ENCODE peak calls at places on chromosomes 3 and 15, in nine cellular contexts. G is lung; L is sigmoid colon; D is astrocyte; A is hepatocyte; V is heart left ventricle; B is neuronal stem cell; H is naive thymus-derived CD4-positive, alpha-beta T cell; P is MM.1S. I is an unnamed sample. For H3K36me3 and H3K4me1, the result is how much of the 10 kb centered on the place peaks cover.

GRCh38 chr3:147937341-147937740 is 528.2 kb downstream of the ZIC1 start:
- DNase-seq in G (no peak), B (no peak), A (no peak), P (no peak), D (peak), V (no peak), H (no peak), L (no peak), I (no peak)

GRCh38 chr3:53083949-53084309 is 38.1 kb upstream of the SFMBT1 start:
- DNase-seq in A (no peak), L (no peak), G (no peak), P (no peak), H (no peak), D (no peak), V (no peak), B (no peak), I (peak)

GRCh38 chr15:89433686-89434085 is 62.7 kb downstream of the RHCG start:
- DNase-seq in G (no peak), P (no peak), V (no peak), H (no peak), A (no peak), B (no peak), D (no peak), L (no peak), I (no peak)

GRCh38 chr3:8416965-8417364 is 84.7 kb upstream of the LMCD1 start:
- DNase-seq in H (no peak), B (no peak), A (peak), L (no peak), V (no peak), D (no peak), P (no peak), G (peak), I (no peak)

GRCh38 chr3:30681276-30682211 is 75.1 kb downstream of the TGFBR2 start:
- DNase-seq in L (peak), G (no peak), V (peak), P (no peak), A (peak), D (peak), H (no peak), B (peak), I (peak)

GRCh38 chr3:43638594-43639447 is 17.0 kb upstream of the ANO10 start:
- DNase-seq in G (peak), H (no peak), A (peak), L (no peak), P (peak), V (no peak), D (peak), B (no peak), I (no peak)

GRCh38 chr15:41648770-41649169 is 11.4 kb upstream of the MGA start:
- DNase-seq in G (no peak), L (no peak), D (peak), H (no peak), V (no peak), P (no peak), B (no peak), A (no peak), I (no peak)

GRCh38 chr3:63364495-63364894 is 86.4 kb downstream of the SYNPR start:
- DNase-seq in V (no peak), H (no peak), P (peak), L (no peak), D (peak), G (no peak), B (no peak), A (peak), I (no peak)

GRCh38 chr3:187811580-187812250 is 66.4 kb upstream of the BCL6 start:
- DNase-seq in D (peak), P (no peak), G (no peak), V (no peak), A (peak), H (no peak), B (no peak), L (no peak), I (no peak)

GRCh38 chr3:142866841-142867631 is 21.8 kb downstream of the PCOLCE2 start:
- DNase-seq in G (no peak), D (no peak), L (no peak), B (no peak), H (no peak), P (peak), V (peak), A (peak), I (no peak)

GRCh38 chr15:62578548-62578947 is 413.5 kb upstream of the C2CD4B start:
- DNase-seq in H (no peak), D (no peak), B (no peak), V (no peak), A (peak), P (no peak), G (no peak), L (no peak), I (no peak)

GRCh38 chr3:105867690-105868449 is 942 bp downstream of the CBLB start:
- DNase-seq in P (no peak), H (no peak), G (no peak), B (no peak), D (no peak), A (no peak), V (no peak), L (no peak), I (no peak)

GRCh38 chr3:105865016-105865623 is 3.7 kb downstream of the CBLB start:
- DNase-seq in B (no peak), V (no peak), P (no peak), H (no peak), D (peak), G (no peak), A (no peak), L (no peak), I (no peak)

GRCh38 chr3:105866656-105867653 is 1.9 kb downstream of the CBLB start:
- DNase-seq in L (peak), B (no peak), P (peak), G (no peak), V (no peak), A (no peak), H (no peak), D (peak), I (no peak)

GRCh38 chr3:105863608-105864007 is 5.2 kb downstream of the CBLB start:
- DNase-seq in G (no peak), A (no peak), B (no peak), P (no peak), D (no peak), V (no peak), L (no peak), H (no peak), I (no peak)

GRCh38 chr3:105865867-105866350 is 2.9 kb downstream of the CBLB start:
- DNase-seq in H (no peak), P (no peak), B (no peak), G (no peak), V (no peak), L (no peak), A (no peak), D (no peak), I (no peak)
- H3K27ac ChIP-seq in H (peak), P (no peak), B (no peak), G (peak), V (peak), L (peak), A (no peak), D (no peak), I (no peak)

DNA sequence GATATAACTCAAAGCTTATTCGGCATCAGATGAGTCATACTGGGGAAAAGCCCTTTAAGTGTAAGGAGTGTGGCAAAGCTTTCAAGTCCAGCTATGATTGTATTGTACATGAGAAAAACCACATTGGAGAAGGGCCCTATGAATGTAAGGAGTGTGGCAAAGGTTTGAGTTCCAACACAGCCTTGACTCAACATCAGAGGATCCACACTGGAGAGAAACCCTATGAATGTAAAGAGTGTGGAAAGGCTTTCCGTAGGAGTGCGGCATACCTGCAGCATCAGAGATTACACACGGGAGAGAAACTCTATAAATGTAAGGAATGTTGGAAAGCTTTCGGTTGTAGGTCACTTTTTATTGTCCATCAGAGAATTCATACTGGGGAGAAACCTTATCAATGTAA is 7.5 kb downstream of the ZNF621 start:
- DNase-seq in H (no peak), G (no peak), V (no peak), L (no peak), D (no peak), B (no peak), A (no peak), P (no peak), I (no peak)
- H3K36me3 ChIP-seq in H (under half), G (under half), V (under half), L (under half), D (under half), B (under half), A (under half), P (under half), I (under half)

GRCh38 chr3:48598323-48599076 is 3.4 kb upstream of the COL7A1 start:
- DNase-seq in P (no peak), D (peak), V (peak), G (no peak), H (no peak), A (peak), L (no peak), B (no peak), I (peak)
- H3K4me1 ChIP-seq in P (under half), D (half or more), V (half or more), G (under half), H (under half), A (under half), L (under half), B (under half), I (under half)

GRCh38 chr3:179706233-179706632 is 53.4 kb downstream of the USP13 start:
- DNase-seq in G (no peak), B (no peak), V (no peak), A (no peak), P (no peak), L (no peak), H (no peak), D (no peak), I (no peak)

GRCh38 chr3:179702271-179702947 is 49.6 kb downstream of the USP13 start:
- DNase-seq in V (no peak), D (no peak), A (no peak), H (no peak), L (no peak), G (no peak), B (no peak), P (no peak), I (no peak)

GRCh38 chr3:179700716-179701115 is 47.9 kb downstream of the USP13 start:
- DNase-seq in A (no peak), P (no peak), V (no peak), L (no peak), H (no peak), D (no peak), G (no peak), B (no peak), I (no peak)

GRCh38 chr3:179701176-179701827 is 48.5 kb downstream of the USP13 start:
- DNase-seq in D (no peak), H (no peak), P (no peak), A (no peak), G (no peak), L (no peak), B (peak), V (no peak), I (no peak)

DNA sequence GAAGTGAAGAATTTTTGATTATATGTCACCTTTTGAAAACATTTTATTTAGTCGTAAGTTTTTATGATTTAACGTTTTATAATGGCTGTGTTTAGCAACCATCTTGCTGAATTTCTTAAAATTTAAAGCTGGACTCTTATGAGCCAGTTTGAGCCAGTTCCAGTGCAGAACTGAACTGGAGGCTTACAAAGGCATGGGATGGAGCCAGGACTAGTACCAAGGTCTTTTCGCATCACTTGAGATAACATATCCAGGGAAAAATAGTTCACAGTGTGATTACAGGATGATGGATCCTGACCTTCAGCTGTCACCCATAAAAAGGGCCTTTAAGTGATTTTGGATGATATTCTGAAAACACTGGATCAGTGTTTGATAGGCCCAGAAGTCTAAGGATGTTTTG is 51.0 kb downstream of the USP13 start:
- DNase-seq in A (no peak), G (no peak), B (no peak), P (no peak), H (no peak), L (no peak), D (no peak), V (no peak), I (no peak)
- H3K27ac ChIP-seq in A (no peak), G (peak), B (no peak), P (no peak), H (no peak), L (no peak), D (no peak), V (no peak), I (no peak)

DNA sequence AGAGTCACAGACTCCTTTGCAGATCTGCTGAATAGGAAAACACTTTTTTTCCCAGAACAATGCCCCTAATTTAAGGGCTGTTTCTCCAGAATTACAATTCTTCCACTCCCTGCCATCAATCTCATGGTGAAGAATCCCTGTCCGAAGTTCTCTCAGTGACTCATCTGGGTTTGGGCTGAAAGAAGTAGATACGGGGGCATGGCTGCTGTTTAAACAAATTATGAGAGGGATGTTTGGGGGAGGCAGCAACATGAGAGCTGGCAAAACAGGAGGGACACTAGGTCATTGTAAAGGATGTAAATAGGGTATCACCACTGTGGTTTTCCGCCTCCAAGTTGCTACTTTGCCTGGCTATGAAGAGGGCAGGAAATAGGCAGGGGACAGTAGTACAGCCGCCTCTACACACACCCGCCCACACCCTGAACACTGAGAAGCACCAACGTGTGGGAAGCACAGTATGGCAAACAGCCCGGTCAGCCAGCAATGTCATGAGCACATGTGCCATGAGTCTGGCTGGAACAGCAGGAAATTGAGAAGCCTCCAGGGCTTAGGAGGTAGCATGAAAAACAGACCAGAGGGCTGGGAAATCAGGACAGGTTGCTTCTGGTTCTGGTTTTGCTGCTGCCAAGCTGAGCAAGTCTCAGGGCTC is 17.2 kb downstream of the HEXA start:
- DNase-seq in D (peak), G (peak), A (no peak), V (peak), L (peak), H (no peak), B (no peak), P (no peak), I (peak)
- H3K36me3 ChIP-seq in D (under half), G (under half), A (under half), V (under half), L (under half), H (under half), B (under half), P (under half), I (under half)

GRCh38 chr3:179840985-179841384 is 188.1 kb downstream of the USP13 start:
- DNase-seq in B (no peak), G (no peak), A (peak), H (no peak), L (no peak), P (no peak), D (peak), V (peak), I (no peak)
- H3K4me1 ChIP-seq in B (under half), G (under half), A (under half), H (under half), L (under half), P (under half), D (under half), V (under half), I (under half)